ENCODE peak calls at places on chromosomes 5 and 9, in nine cellular contexts. M is WTC11; F is endothelial cell; V is GOT3; R is T-cell; Q is RWPE1; B is activated naive CD4-positive, alpha-beta T cell treated with anti-CD3 and anti-CD28 coated beads, Interleukin-2, amount 50 U/mL, for 16 hours; J is GM13977; O is LNCaP clone FGC. C is an unnamed sample.

GRCh38 chr9:2271426-2271825 is 256.3 kb downstream of the SMARCA2 start:
- DNase-seq in R (no peak), J (peak), O (peak), V (no peak), B (no peak), F (no peak), M (peak), Q (peak), C (no peak)

GRCh38 chr5:151470440-151470839 is 23.0 kb downstream of the SLC36A1 start:
- DNase-seq in M (no peak), J (no peak), Q (no peak), F (no peak), O (no peak), B (no peak), V (no peak), R (no peak), C (no peak)

GRCh38 chr9:107969727-107970126 is 480.2 kb upstream of the KLF4 start:
- DNase-seq in V (no peak), J (no peak), F (no peak), M (no peak), R (no peak), Q (no peak), B (no peak), O (no peak), C (no peak)

GRCh38 chr5:138911441-138911840 is 36.3 kb upstream of the LRRTM2 start:
- DNase-seq in F (no peak), O (no peak), R (no peak), Q (no peak), V (no peak), J (no peak), M (no peak), B (no peak), C (no peak)

GRCh38 chr5:553874-554273 is 29.6 kb upstream of the SLC9A3 start:
- DNase-seq in F (no peak), Q (peak), R (no peak), M (no peak), J (no peak), O (peak), B (no peak), V (no peak), C (peak)

GRCh38 chr5:6599739-6600138 is 33.1 kb downstream of the NSUN2 start:
- DNase-seq in J (no peak), O (no peak), B (no peak), Q (no peak), F (no peak), R (no peak), V (no peak), M (no peak), C (no peak)

GRCh38 chr9:73014011-73014410 is 61.2 kb upstream of the ALDH1A1 start:
- DNase-seq in O (no peak), F (no peak), B (no peak), Q (no peak), R (no peak), V (no peak), M (no peak), J (no peak), C (no peak)

GRCh38 chr5:80793354-80793753 is 138.6 kb upstream of the DHFR start:
- DNase-seq in O (no peak), M (no peak), B (no peak), Q (peak), V (no peak), F (no peak), R (no peak), J (no peak), C (no peak)

GRCh38 chr5:80182802-80183645 is 72.8 kb downstream of the SERINC5 start:
- DNase-seq in O (no peak), R (no peak), Q (no peak), M (peak), B (peak), J (no peak), F (no peak), V (no peak), C (no peak)

GRCh38 chr9:120715331-120715924 is 1.2 kb upstream of the MEGF9 start:
- DNase-seq in O (no peak), F (no peak), V (no peak), B (no peak), Q (no peak), J (no peak), M (peak), R (no peak), C (no peak)

GRCh38 chr5:94928891-94929290 is 310.4 kb downstream of the SLF1 start:
- DNase-seq in V (no peak), R (no peak), B (no peak), M (no peak), Q (peak), O (no peak), F (no peak), J (no peak), C (no peak)

GRCh38 chr9:128818839-128819715 is 777 bp downstream of the ENDOG start:
- DNase-seq in B (peak), M (peak), R (peak), O (no peak), F (peak), V (no peak), J (peak), Q (peak), C (peak)

GRCh38 chr5:11700376-11700775 is 203.9 kb downstream of the CTNND2 start:
- DNase-seq in F (no peak), R (no peak), V (no peak), Q (no peak), B (no peak), J (no peak), M (no peak), O (no peak), C (no peak)

GRCh38 chr9:108575286-108575685 is 280.5 kb downstream of the ACTL7B start:
- DNase-seq in F (no peak), V (no peak), M (no peak), R (no peak), Q (no peak), B (no peak), O (peak), J (no peak), C (peak)

GRCh38 chr5:150272531-150272930 is 17.0 kb downstream of the CAMK2A start:
- DNase-seq in Q (peak), M (peak), O (no peak), V (no peak), J (peak), R (no peak), B (no peak), F (peak), C (peak)

GRCh38 chr9:78316151-78316892 is 19.4 kb downstream of the PSAT1 start:
- DNase-seq in J (no peak), Q (no peak), B (no peak), V (no peak), R (no peak), O (no peak), M (no peak), F (no peak), C (no peak)

GRCh38 chr5:45277860-45278259 is 418.3 kb downstream of the HCN1 start:
- DNase-seq in Q (peak), R (no peak), V (no peak), F (no peak), J (no peak), B (no peak), O (no peak), M (no peak), C (no peak)